ENCODE peak calls at places on chromosomes 5 and 9, in five cellular contexts. E is activated CD8-positive, alpha-beta T cell treated with anti-CD3 and anti-CD28 coated beads, Interleukin-2, amount 10 ng/mL, durations not matched to agents 7 days and 5 days; U is GM12878; S is right cardiac atrium; B is heart left ventricle. K is an unnamed sample.

GRCh38 chr5:76785493-76785892 is 33.3 kb upstream of the F2RL1 start:
- ATAC-seq in E (no peak), U (peak), B (no peak), S (no peak), K (no peak)

GRCh38 chr5:1907616-1908015 is 24.9 kb upstream of the IRX4 start:
- ATAC-seq in E (no peak), S (no peak), U (no peak), B (no peak), K (no peak)

GRCh38 chr9:129574911-129575574 is 45.9 kb downstream of the C9orf50 start:
- ATAC-seq in B (no peak), U (no peak), E (no peak), S (no peak), K (no peak)

GRCh38 chr5:7244208-7244607 is 151.7 kb upstream of the ADCY2 start:
- ATAC-seq in U (no peak), S (no peak), B (no peak), E (no peak), K (no peak)

GRCh38 chr9:69393425-69393824 is 68.4 kb downstream of the ENTREP1 start:
- ATAC-seq in B (peak), E (no peak), S (peak), U (no peak), K (no peak)

GRCh38 chr5:167652690-167653089 is 638.8 kb upstream of the WWC1 start:
- ATAC-seq in U (no peak), S (no peak), B (no peak), E (no peak), K (no peak)

GRCh38 chr5:178083942-178084341 is 29.4 kb upstream of the N4BP3 start:
- ATAC-seq in E (no peak), S (no peak), B (no peak), U (no peak), K (no peak)

GRCh38 chr9:133945314-133945975 is 46.7 kb downstream of the VAV2 start:
- ATAC-seq in B (no peak), E (no peak), S (no peak), U (peak), K (no peak)

GRCh38 chr5:6603643-6604042 is 29.2 kb downstream of the NSUN2 start:
- ATAC-seq in E (no peak), S (peak), B (peak), U (no peak), K (no peak)

GRCh38 chr5:157217289-157218024 is 36.8 kb downstream of the ITK start:
- ATAC-seq in B (no peak), S (no peak), E (peak), U (no peak), K (no peak)

GRCh38 chr5:75523275-75523674 is 11.6 kb downstream of the POLK start:
- ATAC-seq in E (no peak), U (no peak), B (no peak), S (no peak), K (no peak)

GRCh38 chr5:169296456-169297220 is 4.3 kb downstream of the SLIT3 start:
- ATAC-seq in S (peak), E (no peak), B (no peak), U (no peak), K (peak)

GRCh38 chr5:171601266-171601881 is 181.9 kb downstream of the FGF18 start:
- ATAC-seq in B (no peak), U (no peak), S (no peak), E (no peak), K (no peak)

GRCh38 chr5:62536232-62536631 is 42.4 kb upstream of the LRRC70 start:
- ATAC-seq in B (no peak), U (no peak), S (no peak), E (no peak), K (no peak)

GRCh38 chr9:121194730-121195129 is 6.9 kb downstream of the RAB14 start:
- ATAC-seq in B (no peak), S (no peak), E (no peak), U (peak), K (no peak)